ENCODE peak calls at places on chromosomes 1 and 21, in ten cellular contexts. B is IMR-90; Z is mesothelial cell of epicardium; C is transverse colon; A is head of caudate nucleus; N is AG20443; Q is stimulated activated CD4-positive, alpha-beta T cell treated with anti-CD3 and anti-CD28 coated beads, Interleukin-2, amount 100 ng/mL, for 48 hours; M is A172; L is AG09309; G is NT2/D1. Y is an unnamed sample.

GRCh38 chr1:218658899-218659298 is 313.8 kb downstream of the TGFB2 start:
- DNase-seq in L (no peak), C (no peak), N (peak), B (peak), G (no peak), Z (no peak), M (peak), Q (no peak), A (no peak), Y (peak)

GRCh38 chr1:209886219-209886536 is 51.8 kb upstream of the SYT14 start:
- DNase-seq in A (no peak), N (no peak), C (no peak), B (no peak), M (peak), Q (no peak), G (no peak), L (no peak), Z (no peak), Y (no peak)

GRCh38 chr1:160752926-160753325 is 13.9 kb downstream of the SLAMF7 start:
- DNase-seq in B (no peak), C (no peak), L (no peak), Q (no peak), N (no peak), Z (no peak), M (no peak), A (no peak), G (no peak), Y (no peak)

GRCh38 chr1:196393742-196394141 is 214.5 kb downstream of the KCNT2 start:
- DNase-seq in Q (no peak), N (peak), B (peak), Z (no peak), C (no peak), G (no peak), A (no peak), L (no peak), M (peak), Y (peak)

GRCh38 chr1:215606564-215607168 is 39.6 kb downstream of the KCTD3 start:
- DNase-seq in A (no peak), N (no peak), Q (no peak), M (no peak), L (no peak), B (peak), Z (no peak), C (no peak), G (no peak), Y (peak)

GRCh38 chr1:80457409-80457808 is 1343.3 kb upstream of the ADGRL2 start:
- DNase-seq in A (no peak), C (no peak), N (no peak), B (no peak), Q (no peak), G (no peak), L (no peak), M (no peak), Z (no peak), Y (no peak)

GRCh38 chr1:37398096-37398495 is 76.3 kb upstream of the ZC3H12A start:
- DNase-seq in B (no peak), Z (no peak), Q (no peak), C (no peak), G (no peak), M (no peak), L (no peak), N (no peak), A (no peak), Y (no peak)

GRCh38 chr1:20154306-20154831 is 15.2 kb downstream of the PLA2G2F start:
- DNase-seq in Z (no peak), B (no peak), L (no peak), Q (no peak), C (no peak), A (no peak), G (no peak), M (no peak), N (no peak), Y (peak)

GRCh38 chr1:71086331-71086730 is 5.5 kb upstream of the ZRANB2 start:
- DNase-seq in N (peak), G (no peak), A (no peak), B (peak), Z (no peak), M (peak), C (no peak), L (peak), Q (no peak), Y (no peak)

GRCh38 chr1:83751602-83752001 is 247.3 kb downstream of the TTLL7 start:
- DNase-seq in A (no peak), G (peak), Q (no peak), Z (no peak), N (no peak), C (no peak), M (no peak), L (no peak), B (no peak), Y (no peak)

GRCh38 chr21:38494688-38495087 is 3.6 kb downstream of the ERG start:
- DNase-seq in L (no peak), B (no peak), C (no peak), A (no peak), M (no peak), N (no peak), Q (no peak), G (no peak), Z (no peak), Y (peak)

GRCh38 chr1:20080441-20081330 is 10.7 kb downstream of the PLA2G5 start:
- DNase-seq in A (no peak), L (no peak), C (no peak), M (no peak), B (no peak), G (no peak), Q (no peak), N (no peak), Z (no peak), Y (peak)

GRCh38 chr1:116489231-116489697 is 81.6 kb downstream of the CD58 start:
- DNase-seq in B (peak), C (peak), Q (no peak), G (no peak), Z (no peak), M (peak), L (no peak), A (peak), N (no peak), Y (peak)

GRCh38 chr1:234478481-234479309 is at the start of gene TARBP1:
- DNase-seq in M (peak), Z (peak), C (peak), G (peak), N (peak), B (peak), Q (peak), A (peak), L (no peak), Y (peak)

GRCh38 chr1:182383934-182384333 is 7.7 kb downstream of the GLUL start:
- DNase-seq in L (no peak), N (no peak), A (no peak), B (no peak), G (no peak), Q (no peak), M (no peak), Z (no peak), C (no peak), Y (no peak)

GRCh38 chr21:41168391-41169257 is 664 bp downstream of the BACE2 start:
- DNase-seq in A (peak), M (peak), Z (peak), N (peak), Q (no peak), L (no peak), C (peak), B (peak), G (no peak), Y (peak)

GRCh38 chr1:221704291-221704690 is 37.6 kb downstream of the DUSP10 start:
- DNase-seq in Q (no peak), A (no peak), C (no peak), N (peak), G (no peak), L (peak), M (no peak), Z (no peak), B (peak), Y (no peak)

GRCh38 chr1:82695443-82695842 is 894.7 kb downstream of the ADGRL2 start:
- DNase-seq in L (no peak), Q (no peak), N (no peak), B (no peak), G (no peak), C (no peak), A (no peak), M (no peak), Z (no peak), Y (no peak)

GRCh38 chr1:59029366-59029765 is 245.5 kb upstream of the JUN start:
- DNase-seq in A (no peak), N (no peak), C (no peak), B (peak), L (no peak), Q (no peak), M (peak), G (no peak), Z (no peak), Y (peak)

GRCh38 chr1:153354515-153355193 is 3.0 kb upstream of the S100A9 start:
- DNase-seq in M (no peak), C (no peak), Q (no peak), Z (no peak), B (no peak), G (no peak), L (no peak), A (no peak), N (no peak), Y (no peak)

GRCh38 chr1:89978763-89979162 is 16.1 kb upstream of the ZNF326 start:
- DNase-seq in L (no peak), M (no peak), N (no peak), C (no peak), G (no peak), Z (no peak), B (peak), Q (no peak), A (no peak), Y (no peak)

GRCh38 chr1:203077956-203078355 is 7.9 kb downstream of the MYOG start:
- DNase-seq in Z (no peak), M (no peak), B (no peak), C (no peak), A (no peak), G (no peak), L (no peak), N (no peak), Q (no peak), Y (no peak)

GRCh38 chr1:196309386-196309785 is 298.9 kb downstream of the KCNT2 start:
- DNase-seq in L (peak), G (no peak), B (peak), M (peak), C (no peak), Z (no peak), Q (no peak), A (no peak), N (peak), Y (peak)

GRCh38 chr1:171257207-171258052 is 9.1 kb downstream of the FMO1 start:
- DNase-seq in C (peak), G (no peak), N (peak), A (no peak), L (peak), Q (no peak), M (no peak), B (no peak), Z (no peak), Y (peak)

GRCh38 chr1:55200667-55201066 is 14.5 kb downstream of the USP24 start:
- DNase-seq in B (no peak), A (no peak), L (no peak), G (no peak), Q (no peak), Z (no peak), N (no peak), M (no peak), C (no peak), Y (no peak)

Y was measured in RPMI7951.